ENCODE peak calls at places on chromosomes 5 and 9, in nine cellular contexts. A, W, K, N, D, V, Y, Z and B are unnamed samples. For H3K4me1, the result is how much of the 10 kb centered on the place peaks cover.

GRCh38 chr9:114894206-114894605 is 36.2 kb downstream of the TNFSF8 start:
- DNase-seq in V (no peak), W (no peak), A (no peak), D (peak), N (no peak), Z (no peak), Y (no peak), K (no peak), B (no peak)

GRCh38 chr9:136110082-136111061 is 8.3 kb downstream of the TMEM250 start:
- DNase-seq in W (no peak), Y (no peak), K (no peak), N (peak), D (peak), A (peak), Z (no peak), V (peak), B (no peak)

GRCh38 chr5:38596997-38597396 is 40.6 kb upstream of the LIFR start:
- DNase-seq in Z (no peak), K (no peak), D (no peak), V (no peak), N (no peak), Y (no peak), A (no peak), W (no peak), B (no peak)

GRCh38 chr5:129996896-129997295 is 92.6 kb downstream of the CHSY3 start:
- DNase-seq in D (no peak), V (no peak), A (no peak), K (no peak), Y (no peak), N (no peak), Z (no peak), W (no peak), B (no peak)

GRCh38 chr9:129145841-129146292 is 32.2 kb downstream of the IER5L start:
- DNase-seq in W (no peak), D (no peak), N (no peak), Y (peak), V (peak), K (no peak), Z (peak), A (peak), B (no peak)

GRCh38 chr9:129280236-129281231 is 102.5 kb upstream of the IER5L start:
- DNase-seq in D (no peak), V (no peak), K (no peak), A (no peak), Z (peak), W (no peak), Y (no peak), N (peak), B (peak)

GRCh38 chr5:140261403-140262171 is 41.3 kb downstream of the PFDN1 start:
- DNase-seq in W (peak), Z (peak), V (peak), A (no peak), N (peak), K (no peak), Y (peak), D (peak), B (peak)

GRCh38 chr9:125701351-125701750 is 5.7 kb downstream of the MAPKAP1 start:
- DNase-seq in Z (no peak), D (peak), K (no peak), Y (no peak), N (no peak), W (no peak), V (no peak), A (peak), B (no peak)

GRCh38 chr5:133716475-133717183 is 104.3 kb upstream of the FSTL4 start:
- DNase-seq in W (no peak), D (peak), Z (no peak), V (no peak), A (no peak), Y (no peak), N (no peak), K (no peak), B (no peak)

GRCh38 chr5:130385619-130386018 is 481.4 kb downstream of the CHSY3 start:
- DNase-seq in W (no peak), D (no peak), N (no peak), K (no peak), Z (no peak), V (no peak), A (peak), Y (no peak), B (no peak)

GRCh38 chr9:38047301-38048251 is 21.5 kb downstream of the SHB start:
- DNase-seq in D (peak), K (no peak), V (peak), W (peak), Y (peak), N (peak), A (peak), Z (peak), B (peak)

GRCh38 chr9:893843-894420 is 52.4 kb downstream of the DMRT1 start:
- DNase-seq in A (peak), W (peak), D (peak), K (peak), V (peak), Z (no peak), N (peak), Y (peak), B (peak)

GRCh38 chr5:10304932-10305331 is 2.8 kb downstream of the CMBL start:
- DNase-seq in K (no peak), Y (no peak), A (no peak), N (peak), W (no peak), V (no peak), D (no peak), Z (no peak), B (no peak)
- TF ChIP-seq CTCF in K (peak), Y (no peak), A (no peak), N (peak), W (no peak), V (no peak), D (peak), Z (no peak), B (no peak)

GRCh38 chr9:112750111-112750766 is at the start of gene SNX30:
- DNase-seq in Z (peak), W (peak), V (peak), D (peak), K (peak), A (peak), Y (peak), N (peak), B (peak)
- H3K4me1 ChIP-seq in Z (under half), W (half or more), V (under half), D (under half), K (under half), A (under half), Y (under half), N (under half), B (under half)

GRCh38 chr5:149740341-149740740 is 10.2 kb downstream of the PPARGC1B start:
- DNase-seq in A (no peak), Z (no peak), K (no peak), N (no peak), Y (no peak), D (no peak), W (no peak), V (no peak), B (no peak)
- H3K27ac ChIP-seq in A (no peak), Z (no peak), K (no peak), N (no peak), Y (no peak), D (no peak), W (no peak), V (no peak), B (no peak)

DNA sequence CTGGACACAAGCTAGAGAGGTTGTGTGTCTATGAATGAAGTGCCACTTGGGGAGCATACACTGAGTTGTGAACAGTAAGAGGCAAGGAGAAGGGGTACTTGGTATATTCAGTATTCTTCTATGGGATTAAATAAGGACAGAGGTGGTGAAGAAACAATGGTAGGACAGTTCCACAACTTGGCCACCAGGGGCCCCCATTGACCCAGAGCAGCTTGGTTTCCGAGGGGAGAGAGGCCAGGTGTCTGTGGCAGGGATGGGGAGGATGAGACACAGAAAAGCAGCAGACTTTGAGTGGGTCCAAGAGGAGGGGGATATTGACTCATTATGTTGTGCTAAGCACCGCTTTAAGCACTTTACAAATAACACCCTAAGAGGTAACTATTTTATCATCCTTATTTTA is 220.6 kb downstream of the MELK start:
- DNase-seq in K (peak), Y (no peak), Z (no peak), V (no peak), W (no peak), D (no peak), N (peak), A (peak), B (no peak)
- TF ChIP-seq CTCF in K (peak), Y (no peak), Z (no peak), V (peak), W (no peak), D (peak), N (peak), A (peak), B (no peak)

DNA sequence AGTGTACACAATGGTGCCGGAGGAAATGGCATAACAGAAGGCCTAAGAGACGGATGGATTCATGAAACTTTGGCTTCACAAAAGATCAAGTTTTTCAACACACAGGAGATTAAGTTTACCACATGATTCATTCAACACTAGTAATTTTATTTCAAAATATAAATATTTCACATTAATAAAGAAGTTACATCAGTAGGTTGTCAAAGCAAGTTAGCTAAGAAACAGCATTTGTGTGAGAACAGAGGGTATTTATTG is 1.7 kb upstream of the CTNNAL1 start:
- DNase-seq in D (no peak), Y (no peak), W (no peak), Z (no peak), K (no peak), N (no peak), V (no peak), A (no peak), B (no peak)
- H3K4me1 ChIP-seq in D (under half), Y (under half), W (under half), Z (under half), K (under half), N (under half), V (under half), A (under half), B (half or more)